ENCODE peak calls at places on chromosomes 7 and 10, in seven cellular contexts. J is neuronal stem cell, V is astrocyte, B is OCI-LY7, D is PC-3, I is HCT116, W is hepatocyte. S is an unnamed sample. For H3K4me1, the result is how much of the 10 kb centered on the place peaks cover.

GRCh38 chr7:34341331-34341730 is 316.7 kb upstream of the NPSR1 start:
- DNase-seq in J (no peak), V (peak), B (no peak), D (no peak), I (no peak), W (no peak), S (peak)

GRCh38 chr10:71435571-71436267 is 39.0 kb downstream of the CDH23 start:
- DNase-seq in J (no peak), V (no peak), B (no peak), D (no peak), I (no peak), W (no peak), S (no peak)

GRCh38 chr7:24701232-24701898 is 55.9 kb downstream of the GSDME start:
- DNase-seq in J (no peak), V (peak), B (no peak), D (peak), I (no peak), W (peak), S (peak)

GRCh38 chr10:98338318-98338717 is 70.3 kb upstream of the LOXL4 start:
- DNase-seq in J (no peak), V (peak), B (no peak), D (peak), I (no peak), W (no peak), S (no peak)

GRCh38 chr7:35593896-35594295 is 101.0 kb downstream of the HERPUD2 start:
- DNase-seq in J (peak), V (no peak), B (peak), D (no peak), I (peak), W (no peak), S (no peak)

GRCh38 chr10:89301721-89302445 is at the start of gene IFIT2:
- DNase-seq in J (no peak), V (peak), B (peak), D (peak), I (no peak), W (peak), S (peak)

GRCh38 chr7:94449151-94449725 is 54.5 kb downstream of the COL1A2 start:
- DNase-seq in J (no peak), V (no peak), B (peak), D (peak), I (peak), W (peak), S (peak)

GRCh38 chr7:40221836-40222235 is 87.0 kb downstream of the SUGCT start:
- DNase-seq in J (no peak), V (peak), B (no peak), D (peak), I (no peak), W (peak), S (peak)

GRCh38 chr7:112204072-112204775 is 2.0 kb downstream of the DOCK4 start:
- DNase-seq in J (no peak), V (no peak), B (no peak), D (peak), I (no peak), W (no peak), S (peak)

GRCh38 chr7:131945313-131945831 is 388.9 kb upstream of the PODXL start:
- DNase-seq in J (peak), V (no peak), B (peak), D (peak), I (peak), W (peak), S (peak)

GRCh38 chr7:113371376-113372043 is 253.2 kb upstream of the SMIM30 start:
- DNase-seq in J (no peak), V (peak), B (no peak), D (no peak), I (no peak), W (peak), S (no peak)

GRCh38 chr10:63266337-63267327 is 133.5 kb downstream of the NRBF2 start:
- DNase-seq in J (no peak), V (no peak), B (peak), D (peak), I (no peak), W (no peak), S (no peak)

GRCh38 chr7:13032524-13032923 is 345.1 kb downstream of the ARL4A start:
- DNase-seq in J (no peak), V (no peak), B (no peak), D (no peak), I (no peak), W (no peak), S (no peak)

GRCh38 chr7:20298486-20298901 is 32.2 kb upstream of the ITGB8 start:
- DNase-seq in J (no peak), V (peak), B (no peak), D (no peak), I (no peak), W (no peak), S (peak)

GRCh38 chr10:28503114-28503513 is 29.8 kb upstream of the WAC start:
- DNase-seq in J (no peak), V (no peak), B (no peak), D (peak), I (peak), W (no peak), S (peak)

GRCh38 chr7:32163911-32164310 is 93.7 kb upstream of the PDE1C start:
- DNase-seq in J (no peak), V (peak), B (no peak), D (no peak), I (no peak), W (no peak), S (no peak)

GRCh38 chr7:71236488-71237179 is 104.7 kb downstream of the GALNT17 start:
- DNase-seq in J (no peak), V (no peak), B (no peak), D (no peak), I (no peak), W (no peak), S (no peak)

GRCh38 chr10:51867956-51868355 is 168.6 kb upstream of the CSTF2T start:
- DNase-seq in J (no peak), V (peak), B (no peak), D (peak), I (no peak), W (no peak), S (peak)

GRCh38 chr7:16616122-16616521 is 29.4 kb downstream of the ANKMY2 start:
- DNase-seq in J (no peak), V (no peak), B (no peak), D (no peak), I (no peak), W (no peak), S (no peak)

GRCh38 chr10:130862626-130863025 is 448.9 kb downstream of the TCERG1L start:
- DNase-seq in J (no peak), V (no peak), B (no peak), D (no peak), I (no peak), W (no peak), S (no peak)

GRCh38 chr10:105952153-105952552 is 1212.4 kb downstream of the SORCS1 start:
- DNase-seq in J (peak), V (peak), B (peak), D (peak), I (no peak), W (peak), S (peak)

GRCh38 chr7:91242097-91242846 is 22.0 kb upstream of the FZD1 start:
- DNase-seq in J (no peak), V (peak), B (no peak), D (peak), I (no peak), W (no peak), S (no peak)

GRCh38 chr7:4856336-4857056 is 5.3 kb downstream of the PAPOLB start:
- DNase-seq in J (no peak), V (no peak), B (no peak), D (no peak), I (no peak), W (no peak), S (no peak)

GRCh38 chr10:110137142-110137545 is 70.3 kb upstream of the MXI1 start:
- DNase-seq in J (peak), V (peak), B (peak), D (peak), I (peak), W (peak), S (peak)

GRCh38 chr7:44390701-44391100 is 65.3 kb upstream of the CAMK2B start:
- DNase-seq in J (no peak), V (no peak), B (no peak), D (no peak), I (no peak), W (no peak), S (no peak)

GRCh38 chr7:143379607-143380263 is 1.4 kb upstream of the ZYX start:
- DNase-seq in J (no peak), V (no peak), B (no peak), D (no peak), I (peak), W (no peak), S (no peak)

GRCh38 chr10:95792874-95793285 is 36.9 kb downstream of the ENTPD1 start:
- DNase-seq in J (no peak), V (peak), B (no peak), D (no peak), I (no peak), W (no peak), S (no peak)

GRCh38 chr7:98128346-98128745 is 21.7 kb downstream of the LMTK2 start:
- DNase-seq in J (no peak), V (no peak), B (no peak), D (no peak), I (no peak), W (no peak), S (no peak)

GRCh38 chr7:142528608-142529408 is 220.5 kb upstream of the PRSS1 start:
- DNase-seq in J (no peak), V (no peak), B (no peak), D (no peak), I (no peak), W (no peak), S (no peak)

GRCh38 chr10:19756919-19757318 is 59.3 kb upstream of the PLXDC2 start:
- DNase-seq in J (no peak), V (no peak), B (no peak), D (no peak), I (no peak), W (no peak), S (no peak)

GRCh38 chr10:70558871-70559810 is 43.4 kb downstream of the PRF1 start:
- DNase-seq in J (no peak), V (peak), B (peak), D (peak), I (peak), W (peak), S (peak)

GRCh38 chr7:107833619-107834230 is 30.7 kb upstream of the SLC26A3 start:
- DNase-seq in J (no peak), V (no peak), B (no peak), D (no peak), I (no peak), W (no peak), S (no peak)

GRCh38 chr7:114865564-114865963 is 56.3 kb upstream of the MDFIC start:
- DNase-seq in J (peak), V (peak), B (no peak), D (peak), I (peak), W (peak), S (peak)

GRCh38 chr10:32366111-32366510 is 19.2 kb upstream of the EPC1 start:
- DNase-seq in J (no peak), V (no peak), B (no peak), D (no peak), I (no peak), W (no peak), S (no peak)

GRCh38 chr10:32357056-32357735 is 10.2 kb upstream of the EPC1 start:
- DNase-seq in J (no peak), V (no peak), B (no peak), D (no peak), I (no peak), W (no peak), S (no peak)

GRCh38 chr10:32366588-32366987 is 19.6 kb upstream of the EPC1 start:
- DNase-seq in J (no peak), V (no peak), B (no peak), D (no peak), I (no peak), W (no peak), S (no peak)

GRCh38 chr10:32360241-32360640 is 13.3 kb upstream of the EPC1 start:
- DNase-seq in J (no peak), V (no peak), B (no peak), D (no peak), I (no peak), W (no peak), S (no peak)

GRCh38 chr10:32360884-32361283 is 13.9 kb upstream of the EPC1 start:
- DNase-seq in J (no peak), V (no peak), B (no peak), D (no peak), I (no peak), W (no peak), S (no peak)
- H3K4me3 ChIP-seq in J (no peak), V (no peak), B (no peak), D (no peak), I (no peak), W (no peak), S (no peak)

GRCh38 chr7:30478349-30479228 is at the start of gene NOD1:
- DNase-seq in J (peak), V (peak), B (peak), D (peak), I (peak), W (peak), S (peak)
- H3K4me1 ChIP-seq in J (under half), V (under half), B (half or more), D (under half), I (under half), W (under half), S (under half)

DNA sequence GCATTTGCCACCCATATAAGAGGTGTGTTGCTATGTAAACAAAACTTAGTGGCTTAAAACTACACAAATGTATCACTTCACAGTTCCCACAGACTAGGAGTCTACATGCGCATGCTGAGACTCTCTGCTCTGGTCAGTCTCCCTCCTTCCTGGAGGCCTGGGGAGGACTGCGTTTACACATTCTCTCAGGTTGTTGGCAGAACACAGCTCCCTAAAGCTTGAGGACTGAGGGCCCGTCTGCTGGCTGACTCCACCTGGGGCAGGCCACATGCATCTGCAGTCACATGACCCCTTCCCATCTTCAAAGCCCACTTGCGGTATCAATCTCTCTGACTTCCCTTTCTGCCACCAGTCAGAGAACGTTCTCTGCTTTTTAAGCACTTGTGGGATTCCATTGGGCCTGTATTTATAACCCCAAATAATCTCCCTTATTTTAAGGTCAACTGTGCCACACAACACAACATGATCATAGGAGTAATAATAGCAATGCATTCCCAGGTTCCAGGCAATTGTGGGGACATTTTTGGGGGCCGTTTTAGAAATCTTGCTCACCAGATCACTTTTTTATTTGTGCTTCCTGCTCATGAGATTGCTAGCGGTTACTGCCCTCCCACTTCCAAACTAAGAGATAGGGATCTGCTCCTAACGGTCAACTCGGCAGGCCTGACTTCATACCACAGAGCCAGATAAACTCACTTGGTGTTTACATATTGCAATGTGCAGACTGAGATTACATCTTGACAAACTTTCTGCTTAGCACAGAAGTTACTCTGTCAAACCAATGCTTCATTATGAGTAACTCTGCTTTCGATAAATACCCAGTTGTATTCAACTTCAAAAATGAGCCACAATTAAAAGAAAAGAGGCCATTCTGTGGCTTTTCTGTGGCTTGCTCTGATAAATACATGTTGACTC is 96.3 kb downstream of the ALOX5 start:
- DNase-seq in J (no peak), V (peak), B (peak), D (peak), I (no peak), W (peak), S (peak)
- H2AFZ ChIP-seq in J (no peak), V (no peak), B (peak), D (no peak), I (no peak), W (no peak), S (no peak)

GRCh38 chr7:29884399-29885272 is 78.3 kb downstream of the WIPF3 start:
- DNase-seq in J (peak), V (no peak), B (no peak), D (peak), I (no peak), W (peak), S (no peak)
- H3K4me3 ChIP-seq in J (peak), V (no peak), B (no peak), D (peak), I (no peak), W (no peak), S (no peak)

GRCh38 chr10:132572545-132572937 is 35.0 kb downstream of the INPP5A start:
- DNase-seq in J (no peak), V (peak), B (peak), D (peak), I (no peak), W (no peak), S (no peak)
- H3K4me1 ChIP-seq in J (under half), V (under half), B (under half), D (half or more), I (under half), W (under half), S (under half)

GRCh38 chr7:82110146-82110823 is 333.3 kb downstream of the CACNA2D1 start:
- DNase-seq in J (peak), V (no peak), B (no peak), D (no peak), I (no peak), W (no peak), S (no peak)

GRCh38 chr7:82109288-82109687 is 334.3 kb downstream of the CACNA2D1 start:
- DNase-seq in J (no peak), V (peak), B (no peak), D (peak), I (no peak), W (no peak), S (peak)

GRCh38 chr7:82105463-82105862 is 335.6 kb upstream of the HGF start:
- DNase-seq in J (no peak), V (peak), B (no peak), D (peak), I (peak), W (no peak), S (peak)
- H2AFZ ChIP-seq in J (no peak), V (no peak), B (no peak), D (peak), I (peak), W (no peak), S (peak)

S was measured in mammary epithelial cell.